ENCODE peak calls at places on chromosomes 16 and 17, in four cellular contexts. One of them, this sample, is unnamed.

GRCh38 chr17:27630607-27631408 is at the start of gene LGALS9:
- DNase-seq in K562: no peak
- DNase-seq in GM12878: peak
- DNase-seq in HL-60: peak
- DNase-seq in this sample: no peak

GRCh38 chr16:82655315-82655714 is 28.5 kb downstream of the CDH13 start:
- DNase-seq in K562: no peak
- DNase-seq in GM12878: peak
- DNase-seq in HL-60: no peak
- DNase-seq in this sample: no peak

GRCh38 chr17:82780195-82780594 is 28.3 kb downstream of the TBCD start:
- DNase-seq in GM12878: no peak
- DNase-seq in HL-60: no peak
- DNase-seq in K562: no peak
- DNase-seq in this sample: no peak

GRCh38 chr17:59383893-59384292 is 52.4 kb downstream of the YPEL2 start:
- DNase-seq in GM12878: no peak
- DNase-seq in HL-60: no peak
- DNase-seq in K562: no peak
- DNase-seq in this sample: no peak

GRCh38 chr17:36945160-36945559 is 3.6 kb upstream of the AATF start:
- DNase-seq in GM12878: no peak
- DNase-seq in K562: no peak
- DNase-seq in HL-60: no peak
- DNase-seq in this sample: no peak

GRCh38 chr17:6679241-6679640 is 27.7 kb downstream of the C17orf100 start:
- DNase-seq in GM12878: no peak
- DNase-seq in K562: no peak
- DNase-seq in HL-60: no peak
- DNase-seq in this sample: no peak

GRCh38 chr17:66713533-66714042 is 121.3 kb upstream of the CACNG5 start:
- DNase-seq in GM12878: peak
- DNase-seq in K562: no peak
- DNase-seq in HL-60: no peak
- DNase-seq in this sample: no peak

GRCh38 chr16:31458073-31458834 is 1.0 kb upstream of the ARMC5 start:
- DNase-seq in HL-60: peak
- DNase-seq in K562: peak
- DNase-seq in GM12878: no peak
- DNase-seq in this sample: peak

GRCh38 chr17:76394166-76394565 is 9.8 kb downstream of the SPHK1 start:
- DNase-seq in HL-60: no peak
- DNase-seq in GM12878: no peak
- DNase-seq in K562: no peak
- DNase-seq in this sample: no peak

GRCh38 chr17:60699090-60699489 is 21.4 kb downstream of the BCAS3 start:
- DNase-seq in K562: no peak
- DNase-seq in GM12878: no peak
- DNase-seq in HL-60: no peak
- DNase-seq in this sample: no peak

GRCh38 chr17:39738568-39738901 is 797 bp downstream of the GRB7 start:
- DNase-seq in GM12878: no peak
- DNase-seq in K562: no peak
- DNase-seq in HL-60: no peak
- DNase-seq in this sample: peak

GRCh38 chr16:70695351-70696070 is 9.7 kb upstream of the MTSS2 start:
- DNase-seq in HL-60: no peak
- DNase-seq in GM12878: no peak
- DNase-seq in K562: peak
- DNase-seq in this sample: no peak

GRCh38 chr17:50946891-50947843 is 81.0 kb upstream of the TOB1 start:
- DNase-seq in GM12878: no peak
- DNase-seq in HL-60: no peak
- DNase-seq in K562: peak
- DNase-seq in this sample: no peak
- TF ChIP-seq SPI1 in GM12878: no peak
- TF ChIP-seq SPI1 in HL-60: no peak
- TF ChIP-seq SPI1 in K562: no peak
- TF ChIP-seq SPI1 in this sample: no peak

GRCh38 chr17:78240839-78241238 is 9.4 kb downstream of the TMEM235 start:
- DNase-seq in GM12878: no peak
- DNase-seq in K562: no peak
- DNase-seq in HL-60: no peak
- DNase-seq in this sample: no peak

GRCh38 chr17:78239489-78239931 is 8.1 kb downstream of the TMEM235 start:
- DNase-seq in HL-60: peak
- DNase-seq in K562: peak
- DNase-seq in GM12878: no peak
- DNase-seq in this sample: no peak

GRCh38 chr17:78240012-78240655 is 8.7 kb downstream of the TMEM235 start:
- DNase-seq in GM12878: no peak
- DNase-seq in K562: no peak
- DNase-seq in HL-60: no peak
- DNase-seq in this sample: no peak

GRCh38 chr17:78242024-78242742 is 10.8 kb downstream of the TMEM235 start:
- DNase-seq in GM12878: peak
- DNase-seq in K562: no peak
- DNase-seq in HL-60: no peak
- DNase-seq in this sample: no peak

DNA sequence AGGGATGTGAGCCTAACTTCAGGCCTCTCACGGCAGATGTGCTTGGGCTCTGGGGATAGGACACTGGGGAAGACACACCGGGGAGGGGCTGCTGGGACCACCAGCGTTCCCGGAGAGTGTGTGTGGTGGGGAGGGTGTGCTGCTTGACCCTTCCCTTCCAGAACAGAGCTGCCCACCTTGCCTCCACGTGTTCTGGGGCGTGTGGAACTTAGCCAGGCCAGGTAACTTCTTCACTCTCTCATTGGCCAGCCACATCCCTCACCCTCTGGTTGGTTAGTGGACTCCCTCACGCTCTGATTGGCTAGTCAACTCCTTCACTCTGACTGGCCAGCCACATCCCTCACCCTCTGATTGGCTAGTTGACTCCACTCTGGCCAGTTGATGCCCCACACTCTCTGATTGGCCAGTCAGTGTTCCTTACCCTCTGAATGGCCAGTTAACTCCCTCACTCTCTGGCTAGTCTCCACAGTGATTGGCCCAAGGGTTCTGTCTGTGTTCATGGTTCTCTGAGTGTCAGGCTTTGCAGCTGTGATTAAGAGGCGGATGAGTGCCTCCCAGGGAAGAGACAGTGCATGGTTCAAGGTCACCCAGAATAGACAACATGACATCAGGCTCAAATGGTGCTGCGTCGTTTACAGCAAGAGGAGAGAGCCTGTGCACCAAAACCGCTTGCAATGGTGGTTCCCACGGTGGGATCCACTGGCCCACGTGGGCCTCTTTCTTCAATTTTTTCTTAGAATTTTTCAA is 10.0 kb downstream of the TMEM235 start:
- DNase-seq in GM12878: no peak
- DNase-seq in HL-60: no peak
- DNase-seq in K562: peak
- DNase-seq in this sample: no peak
- TF ChIP-seq SPI1 in GM12878: no peak
- TF ChIP-seq SPI1 in HL-60: no peak
- TF ChIP-seq SPI1 in K562: no peak
- TF ChIP-seq SPI1 in this sample: no peak

GRCh38 chr17:58325976-58326468 is 2.6 kb downstream of the TSPOAP1 start:
- DNase-seq in K562: no peak
- DNase-seq in GM12878: no peak
- DNase-seq in HL-60: no peak
- DNase-seq in this sample: no peak
- TF ChIP-seq SPI1 in K562: no peak
- TF ChIP-seq SPI1 in GM12878: no peak
- TF ChIP-seq SPI1 in HL-60: no peak
- TF ChIP-seq SPI1 in this sample: no peak

DNA sequence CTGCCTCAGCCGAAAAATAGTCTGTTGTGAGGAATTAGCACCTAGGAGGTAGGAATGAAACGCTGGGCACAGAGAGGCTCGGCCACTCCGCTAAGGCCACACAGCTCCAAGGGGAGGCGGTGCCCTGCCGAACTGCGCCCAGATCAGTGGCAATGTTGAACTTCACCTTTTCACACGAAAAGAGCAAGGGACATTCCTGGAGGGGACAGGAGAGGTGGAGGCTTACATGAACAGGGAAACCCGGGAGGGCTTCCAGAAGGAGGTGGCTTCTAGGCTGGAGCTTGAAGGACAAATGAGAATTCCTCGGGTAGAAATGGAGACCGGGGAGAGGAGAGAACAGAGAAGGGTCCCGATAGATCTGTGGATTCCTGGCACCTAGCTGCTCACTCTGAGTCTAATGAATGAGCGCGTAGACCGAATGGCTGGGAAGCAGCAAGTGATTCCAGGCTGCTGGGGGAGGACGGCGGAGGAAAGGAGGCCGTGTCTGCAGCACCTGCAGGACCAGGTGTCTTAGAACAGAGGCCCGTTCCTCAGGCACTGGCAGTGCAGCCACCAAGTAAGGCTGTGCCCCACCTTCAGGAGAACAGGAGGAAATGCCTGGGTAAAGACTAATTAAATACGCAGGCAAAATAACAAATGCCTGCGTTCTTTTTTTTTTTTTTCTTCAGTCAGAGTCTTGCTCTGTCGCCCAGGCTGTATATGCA is 723 bp upstream of the SLC38A10 start:
- DNase-seq in GM12878: no peak
- DNase-seq in HL-60: no peak
- DNase-seq in K562: no peak
- DNase-seq in this sample: no peak
- TF ChIP-seq SPI1 in GM12878: no peak
- TF ChIP-seq SPI1 in HL-60: no peak
- TF ChIP-seq SPI1 in K562: no peak
- TF ChIP-seq SPI1 in this sample: no peak

GRCh38 chr16:68490829-68491575 is 42.7 kb upstream of the SMPD3 start:
- DNase-seq in K562: no peak
- DNase-seq in HL-60: no peak
- DNase-seq in GM12878: no peak
- DNase-seq in this sample: peak
- TF ChIP-seq SPI1 in K562: no peak
- TF ChIP-seq SPI1 in HL-60: no peak
- TF ChIP-seq SPI1 in GM12878: no peak
- TF ChIP-seq SPI1 in this sample: no peak

DNA sequence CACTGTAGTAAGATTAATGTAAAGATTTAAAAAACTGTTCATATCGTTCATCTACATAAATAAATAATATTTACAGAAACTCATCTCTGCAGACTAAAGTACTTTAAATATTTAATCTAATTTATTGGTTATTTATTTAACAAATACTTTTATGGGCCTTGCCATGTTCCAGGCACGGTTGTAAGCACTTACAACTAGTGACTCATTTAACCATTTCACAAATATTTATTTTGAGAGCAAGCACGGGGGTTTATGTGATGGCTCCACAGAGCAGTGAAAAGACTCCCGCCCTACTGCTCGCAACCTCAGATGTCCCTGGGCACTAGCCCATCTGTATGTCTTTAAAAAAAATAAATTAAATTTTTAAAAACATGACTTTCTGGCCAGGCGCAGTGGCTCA is 575.9 kb downstream of the WWOX start:
- DNase-seq in GM12878: no peak
- DNase-seq in K562: no peak
- DNase-seq in HL-60: no peak
- DNase-seq in this sample: no peak
- TF ChIP-seq SPI1 in GM12878: no peak
- TF ChIP-seq SPI1 in K562: no peak
- TF ChIP-seq SPI1 in HL-60: no peak
- TF ChIP-seq SPI1 in this sample: no peak

GRCh38 chr16:56355786-56356275 is 69.5 kb downstream of the AMFR start:
- DNase-seq in K562: peak
- DNase-seq in GM12878: no peak
- DNase-seq in HL-60: no peak
- DNase-seq in this sample: peak
- TF ChIP-seq SPI1 in K562: no peak
- TF ChIP-seq SPI1 in GM12878: no peak
- TF ChIP-seq SPI1 in HL-60: no peak
- TF ChIP-seq SPI1 in this sample: no peak

GRCh38 chr17:14205992-14206461 is 30.6 kb downstream of the CDRT15 start:
- DNase-seq in K562: no peak
- DNase-seq in GM12878: no peak
- DNase-seq in HL-60: no peak
- DNase-seq in this sample: no peak
- TF ChIP-seq SPI1 in K562: no peak
- TF ChIP-seq SPI1 in GM12878: no peak
- TF ChIP-seq SPI1 in HL-60: no peak
- TF ChIP-seq SPI1 in this sample: no peak

GRCh38 chr16:58366247-58367031 is 25.8 kb upstream of the GINS3 start:
- DNase-seq in K562: no peak
- DNase-seq in HL-60: no peak
- DNase-seq in GM12878: no peak
- DNase-seq in this sample: no peak
- TF ChIP-seq SPI1 in K562: no peak
- TF ChIP-seq SPI1 in HL-60: no peak
- TF ChIP-seq SPI1 in GM12878: no peak
- TF ChIP-seq SPI1 in this sample: no peak

GRCh38 chr16:67967183-67967955 is 1.1 kb downstream of the SLC12A4 start:
- DNase-seq in GM12878: no peak
- DNase-seq in K562: no peak
- DNase-seq in HL-60: no peak
- DNase-seq in this sample: no peak
- TF ChIP-seq SPI1 in GM12878: no peak
- TF ChIP-seq SPI1 in K562: no peak
- TF ChIP-seq SPI1 in HL-60: no peak
- TF ChIP-seq SPI1 in this sample: no peak

This sample was measured in GM12891.